ENCODE peak calls at places on chromosomes 6 and 20, in four cellular contexts. W is NCI-H2171, X is fibroblast of mammary gland, T is hepatocyte. S is an unnamed sample.

GRCh38 chr6:79737172-79737571 is 106.0 kb downstream of the SH3BGRL2 start:
- DNase-seq in W (no peak), X (no peak), T (peak), S (no peak)

GRCh38 chr6:125835221-125835744 is 44.5 kb downstream of the NCOA7 start:
- DNase-seq in W (no peak), X (peak), T (peak), S (no peak)

GRCh38 chr6:78619016-78619415 is 248.3 kb upstream of the IRAK1BP1 start:
- DNase-seq in W (no peak), X (no peak), T (no peak), S (no peak)

GRCh38 chr20:63969851-63970713 is at the start of gene ZNF512B:
- DNase-seq in W (peak), X (no peak), T (peak), S (peak)

GRCh38 chr6:56652994-56653393 is 10.3 kb upstream of the DST start:
- DNase-seq in W (no peak), X (peak), T (no peak), S (peak)

GRCh38 chr6:88538130-88538706 is 372.1 kb upstream of the CNR1 start:
- DNase-seq in W (no peak), X (no peak), T (peak), S (no peak)

GRCh38 chr20:59669451-59669850 is 65.1 kb downstream of the PHACTR3 start:
- DNase-seq in W (no peak), X (no peak), T (no peak), S (no peak)

GRCh38 chr6:133613231-133613630 is 275.7 kb upstream of the TCF21 start:
- DNase-seq in W (no peak), X (no peak), T (no peak), S (no peak)

GRCh38 chr20:22729180-22729579 is 144.8 kb upstream of the FOXA2 start:
- DNase-seq in W (no peak), X (peak), T (no peak), S (peak)

S was measured in H4.